ENCODE peak calls at places on chromosomes 13 and 19, in seven cellular contexts. C, T, N, K, J, O and G are unnamed samples.

GRCh38 chr13:79503473-79504017 is 22.6 kb downstream of the NDFIP2 start:
- DNase-seq in J (no peak), C (no peak), N (no peak), O (no peak), T (no peak), K (no peak), G (no peak)

GRCh38 chr19:2751438-2751830 is 11.6 kb upstream of the SLC39A3 start:
- DNase-seq in T (no peak), O (no peak), J (no peak), N (no peak), C (no peak), K (no peak), G (no peak)

GRCh38 chr13:113064534-113065405 is 40.8 kb upstream of the F7 start:
- DNase-seq in J (no peak), O (no peak), N (no peak), T (no peak), C (peak; percentile 41), K (no peak), G (peak; percentile 1)

GRCh38 chr19:28341810-28342350 is 871.1 kb downstream of the UQCRFS1 start:
- DNase-seq in C (no peak), J (no peak), K (no peak), T (no peak), O (no peak), N (no peak), G (no peak)

GRCh38 chr19:46813570-46814358 is 25.4 kb upstream of the SLC1A5 start:
- DNase-seq in J (peak; percentile 92), O (no peak), T (peak; percentile 62), N (no peak), K (peak; percentile 87), C (no peak), G (peak; percentile 68)

GRCh38 chr13:48660356-48661076 is 6.8 kb downstream of the CYSLTR2 start:
- DNase-seq in N (no peak), J (no peak), O (no peak), C (no peak), T (no peak), K (no peak), G (no peak)

GRCh38 chr19:4063369-4064072 is 3.2 kb downstream of the ZBTB7A start:
- DNase-seq in N (no peak), K (peak; percentile 22), O (no peak), T (peak; percentile 56), J (no peak), C (no peak), G (no peak)

GRCh38 chr19:1211494-1212234 is 6.1 kb downstream of the STK11 start:
- DNase-seq in N (no peak), T (peak; percentile 15), J (peak; percentile 64), C (no peak), O (peak; percentile 43), K (no peak), G (no peak)

GRCh38 chr19:35269425-35270117 is 809 bp downstream of the USF2 start:
- DNase-seq in O (peak; percentile 95), T (peak; percentile 89), N (peak; percentile 96), J (peak; percentile 90), K (peak; percentile 71), C (peak; percentile 78), G (peak; percentile 98)

GRCh38 chr13:93745884-93746283 is 519.3 kb downstream of the GPC6 start:
- DNase-seq in K (no peak), J (no peak), C (no peak), N (no peak), T (no peak), O (no peak), G (no peak)

GRCh38 chr19:55586976-55587668 is 6.5 kb upstream of the ZNF579 start:
- DNase-seq in T (peak; percentile 95), J (peak; percentile 99), O (peak; percentile 98), N (peak; percentile 98), C (peak; percentile 96), K (peak; percentile 92), G (peak; percentile 99)

GRCh38 chr19:52991484-52991883 is 22.2 kb upstream of the ERVV-1 start:
- DNase-seq in T (peak; percentile 32), O (no peak), N (no peak), C (peak; percentile 85), K (peak; percentile 77), J (no peak), G (no peak)

GRCh38 chr13:73657821-73658540 is 476.2 kb downstream of the KLF12 start:
- DNase-seq in K (no peak), T (no peak), C (no peak), N (no peak), O (no peak), J (no peak), G (no peak)

GRCh38 chr13:78410164-78410563 is 193.2 kb downstream of the POU4F1 start:
- DNase-seq in C (no peak), K (no peak), J (no peak), O (no peak), T (no peak), N (no peak), G (no peak)

GRCh38 chr19:35513231-35513974 is at the start of gene DMKN:
- DNase-seq in K (no peak), J (no peak), N (no peak), C (peak; percentile 66), T (no peak), O (no peak), G (peak; percentile 39)

GRCh38 chr13:70255406-70255991 is 147.2 kb upstream of the KLHL1 start:
- DNase-seq in T (no peak), O (no peak), K (no peak), C (no peak), J (no peak), N (no peak), G (no peak)

GRCh38 chr19:8519388-8519787 is 5.4 kb upstream of the ZNF414 start:
- DNase-seq in J (no peak), O (no peak), C (no peak), N (no peak), K (no peak), T (no peak), G (no peak)

GRCh38 chr13:105804561-105805190 is 730.8 kb downstream of the EFNB2 start:
- DNase-seq in N (no peak), C (no peak), K (no peak), O (no peak), J (no peak), T (no peak), G (no peak)

GRCh38 chr13:98825659-98826058 is 73.2 kb upstream of the SLC15A1 start:
- DNase-seq in N (no peak), K (no peak), C (no peak), O (no peak), J (no peak), T (no peak), G (no peak)

GRCh38 chr13:93730780-93731179 is 504.2 kb downstream of the GPC6 start:
- DNase-seq in T (no peak), J (no peak), C (no peak), O (no peak), N (no peak), K (no peak), G (no peak)

GRCh38 chr13:110690516-110690915 is 15.4 kb downstream of the CARS2 start:
- DNase-seq in N (no peak), T (no peak), K (no peak), C (no peak), J (no peak), O (no peak), G (no peak)

GRCh38 chr13:20405691-20406090 is 120.0 kb downstream of the CRYL1 start:
- DNase-seq in K (no peak), N (no peak), T (no peak), O (peak; percentile 49), J (peak; percentile 18), C (peak; percentile 81), G (no peak)

GRCh38 chr19:3509566-3509989 is 3.5 kb downstream of the FZR1 start:
- DNase-seq in O (no peak), C (peak; percentile 42), J (no peak), N (no peak), T (peak; percentile 93), K (no peak), G (no peak)

GRCh38 chr13:85557651-85558050 is 241.6 kb downstream of the SLITRK6 start:
- DNase-seq in O (no peak), J (no peak), K (no peak), T (no peak), C (no peak), N (no peak), G (no peak)

GRCh38 chr13:34419025-34419424 is 523.0 kb upstream of the NBEA start:
- DNase-seq in K (no peak), O (no peak), J (no peak), T (no peak), N (no peak), C (no peak), G (no peak)

GRCh38 chr13:60402022-60402421 is 5.0 kb downstream of the TDRD3 start:
- DNase-seq in O (no peak), C (peak; percentile 12), N (no peak), K (no peak), T (no peak), J (no peak), G (no peak)

GRCh38 chr13:46551410-46552301 is 1.3 kb upstream of the LRCH1 start:
- DNase-seq in C (peak; percentile 68), K (peak; percentile 65), N (peak; percentile 89), J (peak; percentile 87), T (peak; percentile 78), O (peak; percentile 81), G (peak; percentile 80)

GRCh38 chr19:2923510-2923909 is 21.3 kb downstream of the ZNF77 start:
- DNase-seq in O (no peak), C (peak; percentile 50), J (no peak), K (no peak), N (no peak), T (peak; percentile 40), G (no peak)

GRCh38 chr13:43136940-43137574 is 113.7 kb downstream of the DNAJC15 start:
- DNase-seq in J (no peak), N (no peak), O (no peak), K (no peak), C (no peak), T (no peak), G (no peak)

GRCh38 chr19:17677002-17677401 is 11.2 kb downstream of the UNC13A start:
- DNase-seq in O (no peak), J (no peak), N (no peak), C (no peak), T (no peak), K (no peak), G (no peak)
- TF ChIP-seq CTCF in O (no peak), J (no peak), N (peak; percentile 27), C (no peak), T (no peak), K (peak; percentile 19), G (no peak)

GRCh38 chr19:11418518-11419506 is at the start of gene RGL3:
- DNase-seq in J (peak; percentile 77), N (peak; percentile 84), C (no peak), O (peak; percentile 73), T (peak; percentile 60), K (no peak), G (peak; percentile 58)
- TF ChIP-seq CTCF in J (no peak), N (no peak), C (no peak), O (no peak), T (no peak), K (no peak), G (no peak)

GRCh38 chr19:39409886-39410619 is 2.4 kb upstream of the PLEKHG2 start:
- DNase-seq in C (no peak), T (peak; percentile 71), K (peak; percentile 68), O (peak; percentile 59), N (peak; percentile 71), J (peak; percentile 76), G (peak; percentile 71)
- TF ChIP-seq CTCF in C (no peak), T (no peak), K (peak; percentile 11), O (no peak), N (no peak), J (no peak), G (no peak)

DNA sequence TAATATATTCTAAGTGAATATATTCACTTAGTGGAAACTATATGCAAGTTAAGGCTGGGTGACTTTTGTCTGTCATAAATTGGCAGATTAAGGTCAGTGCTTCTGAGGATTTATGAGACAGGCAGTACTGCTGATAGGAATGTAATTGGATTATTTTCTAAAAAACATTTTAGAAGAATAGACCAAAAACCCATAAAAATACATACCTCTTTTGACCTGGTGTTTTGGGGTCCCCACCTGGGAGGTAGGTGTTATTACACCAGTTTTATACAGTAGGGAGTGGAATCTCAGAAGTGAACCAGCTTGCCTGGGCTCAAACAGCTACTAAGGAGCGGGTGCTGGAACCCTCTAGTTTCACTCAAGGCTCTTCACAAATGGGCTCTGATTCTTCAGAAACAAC is 25.3 kb downstream of the COG3 start:
- DNase-seq in O (no peak), K (peak; percentile 14), C (no peak), T (no peak), N (peak; percentile 37), J (no peak), G (peak; percentile 5)
- TF ChIP-seq CTCF in O (no peak), K (no peak), C (peak; percentile 41), T (no peak), N (peak; percentile 37), J (no peak), G (no peak)